ENCODE peak calls at places on chromosomes 4 and X, in six cellular contexts. E is fibroblast of gingiva, X is GM06990, M is NCI-H1092 treated with DMSO at 0.1 percent for 48 hours, I is AG10803, V is stomach. L is an unnamed sample.

GRCh38 chr4:100696531-100696930 is 178.7 kb upstream of the EMCN start:
- DNase-seq in E (no peak), X (no peak), M (no peak), I (no peak), V (no peak), L (no peak)

GRCh38 chrX:29530520-29530919 is 684.8 kb upstream of the MAGEB2 start:
- DNase-seq in E (peak; percentile 57), X (no peak), M (no peak), I (peak; percentile 54), V (no peak), L (no peak)

GRCh38 chr4:37628977-37629609 is 57.1 kb downstream of the RELL1 start:
- DNase-seq in E (peak; percentile 76), X (no peak), M (no peak), I (peak; percentile 85), V (peak; percentile 33), L (no peak)

GRCh38 chr4:7513731-7514130 is 79.0 kb upstream of the PSAPL1 start:
- DNase-seq in E (peak; percentile 4), X (no peak), M (no peak), I (peak; percentile 38), V (no peak), L (no peak)

GRCh38 chr4:84389406-84389805 is 109.7 kb downstream of the NKX6-1 start:
- DNase-seq in E (no peak), X (no peak), M (no peak), I (peak; percentile 50), V (no peak), L (no peak)

GRCh38 chr4:110202024-110202423 is 3.6 kb upstream of the ELOVL6 start:
- DNase-seq in E (no peak), X (no peak), M (no peak), I (no peak), V (no peak), L (no peak)

GRCh38 chr4:182174979-182175378 is 68.2 kb upstream of the TENM3 start:
- DNase-seq in E (no peak), X (no peak), M (peak; percentile 61), I (no peak), V (no peak), L (no peak)

GRCh38 chr4:106418444-106418843 is 49.9 kb upstream of the GIMD1 start:
- DNase-seq in E (no peak), X (no peak), M (no peak), I (no peak), V (no peak), L (no peak)

GRCh38 chr4:37648084-37648817 is 37.9 kb downstream of the RELL1 start:
- DNase-seq in E (peak; percentile 92), X (no peak), M (no peak), I (peak; percentile 93), V (peak; percentile 77), L (no peak)

GRCh38 chrX:113747274-113747973 is 836.5 kb upstream of the HTR2C start:
- DNase-seq in E (no peak), X (no peak), M (no peak), I (no peak), V (no peak), L (no peak)

GRCh38 chr4:139728840-139729239 is 63.2 kb downstream of the MGST2 start:
- DNase-seq in E (no peak), X (no peak), M (peak; percentile 38), I (no peak), V (peak; percentile 66), L (no peak)

GRCh38 chr4:3106339-3107186 is 32.1 kb downstream of the HTT start:
- DNase-seq in E (peak; percentile 82), X (peak; percentile 82), M (peak; percentile 40), I (peak; percentile 87), V (peak; percentile 90), L (peak; percentile 89)

GRCh38 chr4:3387154-3387942 is 54.4 kb upstream of the HGFAC start:
- DNase-seq in E (no peak), X (peak; percentile 64), M (no peak), I (no peak), V (no peak), L (no peak)

GRCh38 chr4:175385797-175386196 is 426.3 kb downstream of the GPM6A start:
- DNase-seq in E (no peak), X (no peak), M (no peak), I (peak; percentile 3), V (no peak), L (no peak)

GRCh38 chrX:13652256-13653021 is 502 bp upstream of the TCEANC start:
- DNase-seq in E (peak; percentile 83), X (no peak), M (no peak), I (peak; percentile 93), V (no peak), L (peak; percentile 44)

GRCh38 chrX:77347572-77347971 is 99.6 kb upstream of the FGF16 start:
- DNase-seq in E (no peak), X (no peak), M (no peak), I (no peak), V (no peak), L (no peak)

GRCh38 chr4:16005671-16006070 is 42.7 kb upstream of the FGFBP2 start:
- DNase-seq in E (no peak), X (no peak), M (no peak), I (no peak), V (no peak), L (no peak)

GRCh38 chrX:39336709-39337294 is 535.5 kb downstream of the MID1IP1 start:
- DNase-seq in E (peak; percentile 0), X (no peak), M (peak; percentile 97), I (no peak), V (no peak), L (peak; percentile 18)

GRCh38 chr4:140266958-140267568 is 106.4 kb upstream of the SCOC start:
- DNase-seq in E (peak; percentile 45), X (no peak), M (no peak), I (peak; percentile 17), V (no peak), L (no peak)

GRCh38 chr4:7156273-7157139 is 35.8 kb upstream of the SORCS2 start:
- DNase-seq in E (peak; percentile 27), X (no peak), M (no peak), I (peak; percentile 28), V (no peak), L (no peak)

GRCh38 chrX:5681159-5681558 is 547.5 kb downstream of the NLGN4X start:
- DNase-seq in E (no peak), X (no peak), M (peak; percentile 4), I (peak; percentile 9), V (no peak), L (peak; percentile 69)

GRCh38 chr4:146456681-146457080 is 65.1 kb downstream of the SLC10A7 start:
- DNase-seq in E (no peak), X (no peak), M (no peak), I (no peak), V (no peak), L (no peak)

GRCh38 chr4:68375667-68376559 is 26.0 kb upstream of the YTHDC1 start:
- DNase-seq in E (peak; percentile 52), X (peak; percentile 15), M (peak; percentile 27), I (peak; percentile 72), V (no peak), L (peak; percentile 42)

GRCh38 chrX:16319929-16320328 is 152.6 kb downstream of the MAGEB17 start:
- DNase-seq in E (no peak), X (no peak), M (no peak), I (no peak), V (no peak), L (no peak)

GRCh38 chr4:42460043-42460442 is 62.8 kb downstream of the SHISA3 start:
- DNase-seq in E (no peak), X (peak; percentile 64), M (no peak), I (no peak), V (peak; percentile 28), L (no peak)

GRCh38 chrX:85024562-85024961 is 20.9 kb downstream of the APOOL start:
- DNase-seq in E (no peak), X (no peak), M (no peak), I (no peak), V (no peak), L (no peak)

GRCh38 chr4:3372933-3373465 is 68.8 kb upstream of the HGFAC start:
- DNase-seq in E (no peak), X (no peak), M (no peak), I (no peak), V (peak; percentile 38), L (no peak)

GRCh38 chrX:110806145-110806544 is 10.5 kb upstream of the CHRDL1 start:
- DNase-seq in E (peak; percentile 53), X (no peak), M (no peak), I (peak; percentile 78), V (no peak), L (no peak)

GRCh38 chr4:101163936-101164335 is 183.4 kb downstream of the PPP3CA start:
- DNase-seq in E (no peak), X (no peak), M (no peak), I (peak; percentile 33), V (no peak), L (no peak)

GRCh38 chrX:47482065-47482511 is 934 bp downstream of the ZNF41 start:
- DNase-seq in E (no peak), X (no peak), M (no peak), I (no peak), V (no peak), L (no peak)

GRCh38 chrX:65528705-65529340 is 5.8 kb downstream of the LAS1L start:
- DNase-seq in E (peak; percentile 4), X (no peak), M (peak; percentile 20), I (peak; percentile 8), V (peak; percentile 61), L (peak; percentile 41)

GRCh38 chr4:186414365-186414764 is 141.0 kb downstream of the MTNR1A start:
- DNase-seq in E (no peak), X (no peak), M (no peak), I (no peak), V (no peak), L (no peak)

GRCh38 chrX:46796574-46797191 is 37.8 kb upstream of the SLC9A7 start:
- DNase-seq in E (peak; percentile 50), X (peak; percentile 30), M (peak; percentile 52), I (peak; percentile 70), V (peak; percentile 87), L (peak; percentile 72)

GRCh38 chr4:10089346-10089745 is 27.3 kb downstream of the WDR1 start:
- DNase-seq in E (no peak), X (no peak), M (no peak), I (no peak), V (peak; percentile 81), L (no peak)

GRCh38 chr4:6953751-6954380 is 44.2 kb downstream of the TBC1D14 start:
- DNase-seq in E (peak; percentile 66), X (no peak), M (no peak), I (peak; percentile 69), V (peak; percentile 94), L (no peak)

GRCh38 chrX:148612431-148612830 is 112.0 kb downstream of the AFF2 start:
- DNase-seq in E (no peak), X (no peak), M (no peak), I (no peak), V (no peak), L (no peak)

GRCh38 chr4:61201562-61202099 is 1.5 kb downstream of the ADGRL3 start:
- DNase-seq in E (no peak), X (no peak), M (peak; percentile 66), I (no peak), V (no peak), L (peak; percentile 8)

GRCh38 chr4:40856836-40857362 is 107.1 kb downstream of the NSUN7 start:
- DNase-seq in E (peak; percentile 38), X (peak; percentile 79), M (peak; percentile 76), I (no peak), V (peak; percentile 65), L (no peak)

GRCh38 chrX:107691024-107691448 is 62.7 kb downstream of the PRPS1 start:
- DNase-seq in E (no peak), X (no peak), M (no peak), I (no peak), V (no peak), L (no peak)

GRCh38 chr4:168715889-168716288 is 219.0 kb downstream of the PALLD start:
- DNase-seq in E (no peak), X (no peak), M (no peak), I (no peak), V (no peak), L (no peak)

L was measured in SJCRH30.